ENCODE peak calls at places on chromosomes 7 and 10, in eight cellular contexts. H is adipocyte; V is fibroblast of lung; D is pons; P is GM12865; M is COR-L47; Z is stimulated activated CD8-positive, alpha-beta memory T cell treated with anti-CD3 and anti-CD28 coated beads, Interleukin-2, amount 100 ng/mL, for 48 hours; Y is stimulated activated CD4-positive, alpha-beta T cell treated with anti-CD3 and anti-CD28 coated beads, Interleukin-12 subunit alpha, Interleukin-12 subunit beta, amount 100 ng/mL, for 48 hours. B is an unnamed sample.

GRCh38 chr7:74502216-74502891 is 48.6 kb downstream of the GTF2IRD1 start:
- DNase-seq in H (no peak), V (peak), D (peak), P (no peak), M (peak), Z (no peak), Y (no peak), B (peak)

GRCh38 chr10:92573091-92573797 is 649 bp downstream of the IDE start:
- DNase-seq in H (peak), V (peak), D (peak), P (peak), M (peak), Z (no peak), Y (peak), B (peak)

GRCh38 chr7:37990337-37990736 is 69.9 kb downstream of the EPDR1 start:
- DNase-seq in H (no peak), V (no peak), D (no peak), P (no peak), M (no peak), Z (no peak), Y (no peak), B (no peak)

GRCh38 chr10:90326498-90327267 is 531.2 kb downstream of the HTR7 start:
- DNase-seq in H (peak), V (peak), D (no peak), P (no peak), M (no peak), Z (no peak), Y (no peak), B (no peak)

GRCh38 chr10:58554316-58554715 is 41.6 kb downstream of the BICC1 start:
- DNase-seq in H (peak), V (peak), D (no peak), P (no peak), M (no peak), Z (no peak), Y (no peak), B (no peak)

GRCh38 chr7:2399848-2400587 is 3.4 kb upstream of the CHST12 start:
- DNase-seq in H (peak), V (peak), D (peak), P (peak), M (peak), Z (no peak), Y (no peak), B (peak)

GRCh38 chr7:118053353-118053752 is 130.6 kb upstream of the LSM8 start:
- DNase-seq in H (no peak), V (no peak), D (peak), P (no peak), M (peak), Z (no peak), Y (no peak), B (no peak)

GRCh38 chr10:129568562-129569344 is 101.7 kb downstream of the MGMT start:
- DNase-seq in H (no peak), V (no peak), D (no peak), P (no peak), M (no peak), Z (no peak), Y (no peak), B (no peak)

GRCh38 chr10:110005716-110006115 is 2.1 kb upstream of the ADD3 start:
- DNase-seq in H (peak), V (peak), D (peak), P (no peak), M (no peak), Z (no peak), Y (no peak), B (peak)

GRCh38 chr10:513393-513792 is 176.1 kb downstream of the DIP2C start:
- DNase-seq in H (no peak), V (no peak), D (no peak), P (peak), M (no peak), Z (no peak), Y (no peak), B (no peak)

GRCh38 chr7:96789914-96790313 is 80.3 kb upstream of the SEM1 start:
- DNase-seq in H (no peak), V (no peak), D (no peak), P (no peak), M (no peak), Z (no peak), Y (no peak), B (no peak)

GRCh38 chr10:4384254-4384653 is 441.8 kb upstream of the AKR1E2 start:
- DNase-seq in H (peak), V (peak), D (no peak), P (no peak), M (no peak), Z (no peak), Y (no peak), B (peak)

GRCh38 chr7:45597286-45597984 is 23.3 kb downstream of the ADCY1 start:
- DNase-seq in H (no peak), V (no peak), D (no peak), P (no peak), M (no peak), Z (no peak), Y (no peak), B (no peak)

GRCh38 chr7:32206987-32207386 is 136.8 kb upstream of the PDE1C start:
- DNase-seq in H (peak), V (peak), D (no peak), P (no peak), M (no peak), Z (no peak), Y (no peak), B (peak)